ENCODE peak calls at places on chromosome 1, in six cellular contexts. Q is K562, R is upper lobe of left lung, O is A549, T is HepG2, A is GM12878. N is an unnamed sample.

GRCh38 chr1:16371725-16372124 is 4.7 kb downstream of the SZRD1 start:
- ATAC-seq in Q (no peak), R (no peak), O (no peak), T (no peak), A (no peak), N (no peak)

GRCh38 chr1:21317035-21317689 is 26.9 kb upstream of the ECE1 start:
- ATAC-seq in Q (no peak), R (peak), O (no peak), T (no peak), A (no peak), N (peak)

GRCh38 chr1:51952638-51953037 is 37.9 kb downstream of the RAB3B start:
- ATAC-seq in Q (no peak), R (no peak), O (no peak), T (no peak), A (peak), N (no peak)

GRCh38 chr1:6803357-6803756 is 18.1 kb downstream of the CAMTA1 start:
- ATAC-seq in Q (no peak), R (no peak), O (peak), T (no peak), A (no peak), N (no peak)

GRCh38 chr1:68918563-68918962 is 421.7 kb upstream of the DEPDC1 start:
- ATAC-seq in Q (no peak), R (no peak), O (no peak), T (no peak), A (no peak), N (no peak)

GRCh38 chr1:202966006-202966904 is 802 bp downstream of the CYB5R1 start:
- ATAC-seq in Q (peak), R (no peak), O (peak), T (no peak), A (no peak), N (peak)

GRCh38 chr1:185342017-185342416 is 25.0 kb upstream of the IVNS1ABP start:
- ATAC-seq in Q (no peak), R (no peak), O (no peak), T (no peak), A (no peak), N (no peak)

GRCh38 chr1:190169311-190170067 is 308.2 kb downstream of the BRINP3 start:
- ATAC-seq in Q (no peak), R (no peak), O (peak), T (no peak), A (no peak), N (no peak)

GRCh38 chr1:156584813-156585212 is 5.3 kb downstream of the TTC24 start:
- ATAC-seq in Q (peak), R (no peak), O (peak), T (peak), A (peak), N (no peak)

GRCh38 chr1:111251570-111251969 is 24.1 kb downstream of the CHI3L2 start:
- ATAC-seq in Q (no peak), R (no peak), O (no peak), T (no peak), A (no peak), N (no peak)

GRCh38 chr1:3641816-3642215 is 8.1 kb downstream of the WRAP73 start:
- ATAC-seq in Q (no peak), R (no peak), O (no peak), T (no peak), A (no peak), N (no peak)

GRCh38 chr1:78274814-78275213 is 216.0 kb upstream of the PTGFR start:
- ATAC-seq in Q (no peak), R (no peak), O (no peak), T (no peak), A (no peak), N (no peak)

GRCh38 chr1:17540255-17541001 is 930 bp downstream of the ARHGEF10L start:
- ATAC-seq in Q (no peak), R (peak), O (peak), T (peak), A (no peak), N (peak)

GRCh38 chr1:246923900-246924299 is 7.8 kb downstream of the AHCTF1 start:
- ATAC-seq in Q (peak), R (no peak), O (no peak), T (no peak), A (peak), N (no peak)

GRCh38 chr1:13794231-13795187 is 94.5 kb downstream of the PRDM2 start:
- ATAC-seq in Q (no peak), R (no peak), O (no peak), T (no peak), A (peak), N (no peak)

GRCh38 chr1:167517535-167518330 is 596 bp downstream of the CD247 start:
- ATAC-seq in Q (peak), R (peak), O (peak), T (no peak), A (no peak), N (no peak)

GRCh38 chr1:44354840-44355581 is at the start of gene ERI3:
- ATAC-seq in Q (peak), R (peak), O (peak), T (peak), A (peak), N (peak)
- TF ChIP-seq EP300 in Q (no peak), R (no peak), O (no peak), T (no peak), A (no peak), N (no peak)

DNA sequence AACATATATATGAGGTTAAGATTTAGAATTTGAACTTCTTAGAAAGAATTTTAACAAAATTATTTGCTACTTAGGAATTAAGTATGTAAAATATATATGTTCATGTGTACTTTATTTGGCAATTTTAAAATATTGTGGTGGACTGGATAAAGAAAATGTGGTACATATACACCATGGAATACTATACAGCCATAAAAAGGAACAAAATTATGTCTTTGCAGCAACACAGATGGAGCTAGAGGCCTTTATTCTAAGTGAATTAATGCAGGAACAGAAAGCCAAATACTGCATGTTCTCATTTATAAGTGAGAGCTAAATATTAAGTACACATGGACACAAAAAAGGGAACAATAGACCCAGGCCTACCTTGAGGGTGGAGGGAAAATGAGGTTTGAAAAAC is 72.2 kb upstream of the FMN2 start:
- ATAC-seq in Q (no peak), R (no peak), O (no peak), T (no peak), A (no peak), N (no peak)
- TF ChIP-seq EP300 in Q (no peak), R (no peak), O (no peak), T (no peak), A (no peak), N (no peak)

DNA sequence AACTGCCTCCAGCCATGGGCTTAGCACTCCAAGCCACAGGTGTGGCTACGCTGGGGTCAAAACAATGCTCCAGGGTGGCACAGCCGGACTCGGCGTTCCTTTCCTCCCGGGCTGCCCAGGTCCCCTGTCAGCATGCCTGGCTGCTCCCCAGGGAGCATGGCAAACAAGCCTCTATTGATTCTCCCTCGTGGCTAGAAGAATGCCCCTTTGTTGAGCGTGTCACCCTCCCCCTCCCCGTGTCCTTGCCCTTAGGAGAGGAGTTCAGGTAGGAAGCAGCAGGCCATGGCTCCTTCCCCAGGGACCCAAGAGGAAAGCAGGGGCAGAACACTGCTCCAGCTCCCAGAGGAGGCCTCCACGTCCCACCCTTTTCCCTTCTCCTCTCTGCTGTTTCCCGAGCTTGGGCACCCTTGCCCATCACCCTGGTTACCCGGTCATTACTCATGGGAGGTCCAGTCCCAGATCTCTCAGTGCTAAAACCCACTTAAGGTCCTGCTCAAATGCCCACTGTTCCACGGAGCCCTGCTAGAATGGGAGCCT is 57.4 kb upstream of the CITED4 start:
- ATAC-seq in Q (no peak), R (no peak), O (no peak), T (peak), A (no peak), N (no peak)
- TF ChIP-seq EP300 in Q (no peak), R (no peak), O (no peak), T (peak), A (no peak), N (no peak)

DNA sequence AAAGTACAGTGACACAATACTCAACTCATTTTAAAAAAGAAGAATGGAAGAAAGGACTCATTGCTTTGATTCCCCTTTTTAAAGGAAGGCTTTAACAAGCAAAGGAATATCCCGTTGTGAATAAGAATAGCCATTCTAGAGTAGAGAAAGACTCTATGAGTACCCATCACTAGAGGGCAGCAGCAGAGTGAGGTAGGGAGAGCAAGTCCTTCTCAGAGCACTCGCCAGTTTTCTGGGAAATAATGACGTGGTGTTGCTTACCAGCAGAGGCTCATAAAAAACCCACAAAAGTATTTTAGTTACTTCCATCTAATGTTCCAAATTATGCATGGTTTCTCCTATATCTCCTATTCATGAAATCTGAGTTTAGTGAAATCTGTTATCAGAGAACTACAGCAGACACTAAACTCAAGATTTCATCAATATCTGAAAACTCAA is 74.6 kb downstream of the USP24 start:
- ATAC-seq in Q (peak), R (peak), O (peak), T (peak), A (peak), N (peak)
- TF ChIP-seq EP300 in Q (peak), R (no peak), O (no peak), T (no peak), A (no peak), N (no peak)

GRCh38 chr1:55718758-55719671 is 503.9 kb upstream of the USP24 start:
- ATAC-seq in Q (no peak), R (peak), O (peak), T (peak), A (no peak), N (peak)
- TF ChIP-seq EP300 in Q (no peak), R (peak), O (peak), T (no peak), A (no peak), N (no peak)

GRCh38 chr1:216325946-216326345 is 97.3 kb downstream of the USH2A start:
- ATAC-seq in Q (no peak), R (no peak), O (no peak), T (no peak), A (no peak), N (no peak)
- TF ChIP-seq EP300 in Q (no peak), R (no peak), O (no peak), T (no peak), A (no peak), N (no peak)

GRCh38 chr1:234499119-234500039 is 20.4 kb upstream of the TARBP1 start:
- ATAC-seq in Q (peak), R (peak), O (peak), T (peak), A (peak), N (peak)
- TF ChIP-seq EP300 in Q (peak), R (no peak), O (no peak), T (no peak), A (no peak), N (no peak)

GRCh38 chr1:8092603-8093141 is 66.6 kb upstream of the ERRFI1 start:
- ATAC-seq in Q (no peak), R (no peak), O (no peak), T (no peak), A (no peak), N (no peak)

GRCh38 chr1:8095584-8095983 is 69.5 kb upstream of the ERRFI1 start:
- ATAC-seq in Q (no peak), R (no peak), O (no peak), T (no peak), A (no peak), N (no peak)

GRCh38 chr1:8096105-8097011 is 70.2 kb upstream of the ERRFI1 start:
- ATAC-seq in Q (no peak), R (no peak), O (peak), T (peak), A (peak), N (peak)

GRCh38 chr1:8093221-8093980 is 67.3 kb upstream of the ERRFI1 start:
- ATAC-seq in Q (no peak), R (no peak), O (no peak), T (no peak), A (no peak), N (no peak)

DNA sequence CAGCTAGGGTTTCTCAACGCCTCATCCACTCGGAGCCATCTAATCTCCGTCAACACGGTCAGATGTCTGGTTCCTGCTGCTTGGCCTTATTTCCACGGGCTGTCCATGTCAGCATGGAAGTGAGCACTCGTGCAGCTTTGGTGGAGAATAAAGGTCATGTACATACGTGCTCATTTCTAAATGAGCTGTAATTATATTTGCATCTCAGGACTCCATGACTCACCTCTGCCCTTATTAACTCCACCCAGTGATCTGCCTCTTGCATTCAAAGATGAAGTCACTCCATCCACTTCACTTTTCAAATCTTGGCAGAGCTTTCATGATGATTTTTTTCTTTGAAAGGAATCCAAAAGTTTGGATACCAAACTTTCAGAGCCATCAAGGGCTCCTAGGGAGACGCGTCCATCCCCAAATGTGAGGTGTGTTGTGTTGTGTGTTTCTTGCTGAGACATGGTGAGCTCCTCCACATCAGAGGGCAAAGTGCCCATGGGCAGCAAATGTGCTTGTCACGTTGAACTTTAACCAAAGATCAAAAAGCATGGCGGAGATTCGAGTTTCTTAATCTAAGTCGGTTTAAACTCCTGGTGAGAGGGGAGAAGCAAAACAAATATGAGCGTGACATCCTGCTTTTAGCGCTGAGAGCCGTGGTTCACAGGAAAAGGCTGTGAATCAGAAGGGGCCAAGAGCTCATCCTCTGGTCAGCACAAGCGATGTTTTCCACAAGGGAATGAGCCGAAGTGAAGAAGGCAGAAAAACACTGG is 68.6 kb upstream of the ERRFI1 start:
- ATAC-seq in Q (no peak), R (no peak), O (peak), T (peak), A (no peak), N (no peak)
- TF ChIP-seq EP300 in Q (no peak), R (no peak), O (peak), T (peak), A (no peak), N (no peak)

GRCh38 chr1:219582310-219582709 is 30.6 kb downstream of the ZC3H11B start:
- ATAC-seq in Q (no peak), R (no peak), O (no peak), T (no peak), A (peak), N (no peak)

GRCh38 chr1:219585837-219586465 is 27.0 kb downstream of the ZC3H11B start:
- ATAC-seq in Q (no peak), R (no peak), O (no peak), T (no peak), A (no peak), N (no peak)

GRCh38 chr1:219587401-219587800 is 25.5 kb downstream of the ZC3H11B start:
- ATAC-seq in Q (no peak), R (no peak), O (no peak), T (no peak), A (no peak), N (no peak)

GRCh38 chr1:219582865-219583264 is 30.0 kb downstream of the ZC3H11B start:
- ATAC-seq in Q (no peak), R (no peak), O (no peak), T (no peak), A (peak), N (no peak)

GRCh38 chr1:219587817-219588561 is 24.9 kb downstream of the ZC3H11B start:
- ATAC-seq in Q (no peak), R (no peak), O (no peak), T (no peak), A (no peak), N (peak)
- TF ChIP-seq EP300 in Q (no peak), R (no peak), O (no peak), T (no peak), A (no peak), N (no peak)

GRCh38 chr1:12275370-12275769 is 45.5 kb downstream of the VPS13D start:
- ATAC-seq in Q (peak), R (no peak), O (peak), T (no peak), A (peak), N (no peak)

GRCh38 chr1:12282142-12282541 is 52.3 kb downstream of the VPS13D start:
- ATAC-seq in Q (no peak), R (no peak), O (no peak), T (no peak), A (no peak), N (no peak)

GRCh38 chr1:12276225-12276624 is 46.4 kb downstream of the VPS13D start:
- ATAC-seq in Q (peak), R (no peak), O (peak), T (peak), A (no peak), N (peak)

GRCh38 chr1:12278998-12279397 is 49.2 kb downstream of the VPS13D start:
- ATAC-seq in Q (no peak), R (no peak), O (no peak), T (no peak), A (no peak), N (no peak)

DNA sequence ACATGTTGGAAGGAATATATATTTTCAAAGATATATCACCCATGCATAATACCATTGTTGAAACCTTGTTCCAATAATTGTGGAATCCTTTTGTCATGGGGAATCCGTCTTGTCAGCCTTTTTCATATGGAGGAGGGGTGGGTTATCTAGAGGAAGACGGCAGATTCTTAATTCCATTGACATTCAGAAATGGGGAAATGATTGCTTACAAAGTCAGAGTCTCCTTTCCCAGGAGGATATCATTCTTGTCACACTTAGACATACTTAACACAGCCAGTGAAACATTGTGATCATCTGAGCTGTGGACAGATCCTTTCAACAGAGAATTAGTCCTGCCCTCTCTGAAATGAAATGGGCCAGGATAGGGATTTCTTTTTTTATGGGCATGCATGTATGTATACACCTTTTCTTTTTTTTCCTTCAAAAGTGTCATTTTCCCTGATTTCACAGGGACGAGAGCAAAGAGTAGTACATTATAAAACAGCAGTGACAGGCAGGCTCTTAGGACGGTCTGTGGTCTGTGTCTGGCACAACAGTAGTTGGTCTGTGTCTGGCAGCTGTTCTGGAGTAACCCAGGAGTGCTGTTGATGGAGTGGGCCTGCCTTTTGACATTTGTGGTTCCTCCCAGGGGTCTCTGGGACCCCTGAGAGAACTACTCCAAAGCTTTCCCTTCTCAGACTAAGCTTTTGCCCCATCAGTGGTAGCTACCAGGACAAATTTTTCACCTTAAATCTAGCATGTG is 50.1 kb downstream of the VPS13D start:
- ATAC-seq in Q (no peak), R (no peak), O (no peak), T (no peak), A (no peak), N (no peak)
- TF ChIP-seq EP300 in Q (no peak), R (no peak), O (no peak), T (no peak), A (no peak), N (no peak)

N was measured in gastroesophageal sphincter.